ENCODE peak calls at places on chromosomes 7 and 10, in nine cellular contexts. T, K, H, F, N, J, M, O and B are unnamed samples.
A peak's percentile ranks its signal among the peaks of the same experiment; 100 is the strongest.

GRCh38 chr7:18287482-18287881 is 208.1 kb upstream of the HDAC9 start:
- DNase-seq in K (no peak), F (no peak), H (no peak), O (no peak), J (no peak), T (no peak), N (no peak), M (no peak), B (no peak)

GRCh38 chr10:97479939-97480338 is 18.3 kb downstream of the MMS19 start:
- DNase-seq in J (no peak), M (no peak), F (no peak), O (no peak), T (no peak), N (no peak), K (no peak), H (no peak), B (no peak)

GRCh38 chr7:64888901-64889685 is 14.0 kb upstream of the ZNF273 start:
- DNase-seq in T (peak; percentile 21), O (no peak), K (no peak), J (peak; percentile 46), M (peak; percentile 29), F (peak; percentile 62), H (peak; percentile 19), N (peak; percentile 81), B (no peak)

GRCh38 chr10:3452234-3452633 is 279.7 kb upstream of the PITRM1 start:
- DNase-seq in T (peak; percentile 94), O (peak; percentile 97), K (peak; percentile 49), J (peak; percentile 56), N (no peak), H (no peak), M (no peak), F (no peak), B (peak; percentile 52)

GRCh38 chr10:34916368-34916767 is 101.3 kb upstream of the PARD3 start:
- DNase-seq in F (no peak), K (no peak), M (no peak), J (peak; percentile 91), H (no peak), O (peak; percentile 94), T (peak; percentile 73), N (no peak), B (no peak)

GRCh38 chr10:124916585-124917167 is 25.2 kb upstream of the ZRANB1 start:
- DNase-seq in J (peak; percentile 100), O (peak; percentile 94), M (peak; percentile 98), N (peak; percentile 100), F (peak; percentile 99), T (peak; percentile 95), K (peak; percentile 99), H (peak; percentile 96), B (peak; percentile 99)

GRCh38 chr10:98242823-98243222 is 25.2 kb downstream of the LOXL4 start:
- DNase-seq in K (peak; percentile 39), J (no peak), O (peak; percentile 56), T (peak; percentile 45), M (no peak), N (no peak), H (no peak), F (no peak), B (no peak)

GRCh38 chr7:82562716-82563404 is 119.3 kb upstream of the CACNA2D1 start:
- DNase-seq in M (no peak), T (peak; percentile 83), N (no peak), H (no peak), O (peak; percentile 76), J (no peak), F (no peak), K (no peak), B (no peak)

GRCh38 chr7:66055321-66055956 is 20.2 kb upstream of the ASL start:
- DNase-seq in K (no peak), N (no peak), M (no peak), T (peak; percentile 71), J (peak; percentile 11), F (no peak), O (peak; percentile 73), H (no peak), B (no peak)

GRCh38 chr10:78277267-78277666 is 243.6 kb downstream of the RPS24 start:
- DNase-seq in H (no peak), K (no peak), N (no peak), M (no peak), J (peak; percentile 73), O (no peak), F (no peak), T (no peak), B (no peak)

GRCh38 chr7:127995157-127995865 is 35.9 kb downstream of the LRRC4 start:
- DNase-seq in K (no peak), H (no peak), F (no peak), M (no peak), T (peak; percentile 23), N (no peak), J (no peak), O (peak; percentile 72), B (no peak)

GRCh38 chr7:139086454-139086853 is 23.1 kb downstream of the ZC3HAV1 start:
- DNase-seq in J (no peak), H (no peak), O (no peak), M (no peak), K (no peak), N (no peak), F (no peak), T (no peak), B (no peak)

GRCh38 chr10:16965242-16965620 is 148.0 kb upstream of the RSU1 start:
- DNase-seq in N (no peak), M (no peak), K (no peak), F (no peak), O (no peak), H (no peak), T (no peak), J (no peak), B (no peak)

GRCh38 chr10:16968722-16969055 is 151.5 kb upstream of the RSU1 start:
- DNase-seq in M (no peak), K (no peak), H (no peak), F (no peak), O (no peak), T (no peak), N (no peak), J (no peak), B (no peak)

GRCh38 chr10:16965740-16966447 is 148.7 kb upstream of the RSU1 start:
- DNase-seq in F (peak; percentile 66), K (no peak), M (no peak), O (peak; percentile 99), J (peak; percentile 86), H (no peak), N (no peak), T (peak; percentile 88), B (no peak)

GRCh38 chr10:16967000-16967865 is 150.0 kb upstream of the RSU1 start:
- DNase-seq in T (peak; percentile 59), H (peak; percentile 5), F (no peak), M (no peak), O (peak; percentile 94), J (no peak), N (no peak), K (peak; percentile 43), B (no peak)

GRCh38 chr10:16967866-16968721 is 150.9 kb upstream of the RSU1 start:
- DNase-seq in F (peak; percentile 62), T (peak; percentile 94), N (peak; percentile 77), H (no peak), K (peak; percentile 42), J (peak; percentile 76), M (peak; percentile 13), O (peak; percentile 93), B (peak; percentile 25)
- H3K4me3 ChIP-seq in F (no peak overlapping the region), T (no peak overlapping the region), N (no peak overlapping the region), H (no peak overlapping the region), K (no peak overlapping the region), J (peak overlapping the region; percentile 49), M (no peak overlapping the region), O (no peak overlapping the region), B (no peak overlapping the region)

GRCh38 chr10:60467202-60467546 is 77.5 kb upstream of the ANK3 start:
- DNase-seq in J (no peak), M (no peak), O (no peak), K (no peak), H (no peak), N (no peak), T (no peak), F (no peak), B (no peak)
- H3K4me3 ChIP-seq in J (peak overlapping the region; percentile 13), M (no peak overlapping the region), O (no peak overlapping the region), K (no peak overlapping the region), H (no peak overlapping the region), N (no peak overlapping the region), T (no peak overlapping the region), F (no peak overlapping the region), B (no peak overlapping the region)

DNA sequence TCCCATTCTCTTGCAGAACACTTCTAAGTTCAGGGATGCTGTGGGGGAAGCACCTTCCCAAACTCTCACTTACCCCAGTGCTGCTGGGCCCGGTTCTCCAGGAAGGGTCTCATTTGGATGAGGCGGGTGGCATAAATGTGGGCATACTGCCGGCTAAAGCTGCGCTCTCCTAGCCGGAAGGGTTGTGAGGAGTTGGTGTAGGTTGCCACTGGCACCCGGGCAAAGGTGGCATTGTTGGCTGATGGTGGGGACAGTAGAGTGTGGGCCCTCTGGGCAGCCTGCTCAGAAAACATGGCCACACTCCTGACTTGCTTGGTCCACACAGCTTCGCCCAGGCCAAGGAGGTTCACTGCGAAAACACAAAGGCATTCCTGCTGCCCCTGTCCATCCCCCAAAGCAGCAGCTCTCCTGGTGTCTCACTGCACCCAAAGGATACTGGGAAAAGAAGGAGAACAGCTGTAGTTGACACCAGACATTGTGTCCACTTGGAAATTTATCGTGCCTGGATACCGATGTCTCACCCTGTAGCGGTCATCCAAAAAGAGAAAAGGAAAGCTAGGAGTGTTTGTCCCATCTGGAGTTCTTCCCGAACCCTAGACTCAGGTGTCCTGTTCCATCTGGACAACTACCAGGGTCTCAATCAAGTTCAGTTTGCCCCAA is 1.5 kb downstream of the POLD2 start:
- DNase-seq in M (no peak), F (no peak), J (peak; percentile 58), N (no peak), H (no peak), K (no peak), T (no peak), O (no peak), B (no peak)
- H3K4me3 ChIP-seq in M (no peak overlapping the region), F (no peak overlapping the region), J (no peak overlapping the region), N (no peak overlapping the region), H (no peak overlapping the region), K (no peak overlapping the region), T (no peak overlapping the region), O (no peak overlapping the region), B (no peak overlapping the region)

GRCh38 chr10:51073461-51074237 is 638 bp upstream of the PRKG1 start:
- DNase-seq in M (peak; percentile 26), J (peak; percentile 81), O (peak; percentile 31), N (peak; percentile 71), F (peak; percentile 52), H (no peak), K (peak; percentile 33), T (peak; percentile 26), B (peak; percentile 21)
- H3K4me3 ChIP-seq in M (peak overlapping the region; percentile 43), J (peak overlapping the region; percentile 82), O (peak overlapping the region; percentile 62), N (peak overlapping the region; percentile 76), F (peak overlapping the region; percentile 82), H (peak overlapping the region; percentile 53), K (peak overlapping the region; percentile 54), T (peak overlapping the region; percentile 72), B (peak overlapping the region; percentile 79)

GRCh38 chr7:106010331-106010730 is 47.3 kb downstream of the CDHR3 start:
- DNase-seq in F (no peak), J (no peak), O (no peak), M (no peak), H (no peak), N (no peak), T (peak; percentile 27), K (no peak), B (no peak)
- H3K4me3 ChIP-seq in F (no peak overlapping the region), J (no peak overlapping the region), O (no peak overlapping the region), M (no peak overlapping the region), H (no peak overlapping the region), N (no peak overlapping the region), T (no peak overlapping the region), K (no peak overlapping the region), B (no peak overlapping the region)